ENCODE peak calls at places on chromosomes 16 and 17, in six cellular contexts. K is ovary, A is left ventricle myocardium inferior, D is esophagus muscularis mucosa, N is uterus, R is colonic mucosa. M is an unnamed sample. For H3K27me3, the result is how much of the 10 kb centered on the place peaks cover.

GRCh38 chr16:13351651-13352217 is 450.3 kb downstream of the SHISA9 start:
- DNase-seq in A (no peak), N (no peak), D (no peak), K (no peak), R (no peak), M (no peak)

GRCh38 chr17:37385439-37385990 is 9.7 kb downstream of the C17orf78 start:
- DNase-seq in N (no peak), R (no peak), A (no peak), K (no peak), D (no peak), M (no peak)

GRCh38 chr16:81550412-81550768 is 105.8 kb downstream of the CMIP start:
- DNase-seq in R (no peak), A (no peak), N (no peak), K (no peak), D (no peak), M (no peak)

GRCh38 chr17:17419621-17420020 is 57.2 kb upstream of the MED9 start:
- DNase-seq in A (peak), R (no peak), K (no peak), N (no peak), D (no peak), M (no peak)

GRCh38 chr16:82924075-82924854 is 297.5 kb downstream of the CDH13 start:
- DNase-seq in A (no peak), K (no peak), N (no peak), R (no peak), D (no peak), M (no peak)

GRCh38 chr16:75012380-75013081 is 13.7 kb downstream of the ZNRF1 start:
- DNase-seq in K (no peak), D (no peak), N (no peak), R (no peak), A (no peak), M (no peak)

GRCh38 chr17:75344664-75345063 is 55.4 kb upstream of the SLC25A19 start:
- DNase-seq in N (no peak), R (no peak), K (no peak), A (no peak), D (no peak), M (no peak)

GRCh38 chr17:31339906-31340661 is 18.7 kb upstream of the EVI2A start:
- DNase-seq in A (no peak), N (no peak), K (no peak), D (no peak), R (no peak), M (no peak)

GRCh38 chr16:87704754-87705353 is 60.9 kb downstream of the KLHDC4 start:
- DNase-seq in D (no peak), K (no peak), A (no peak), R (no peak), N (no peak), M (no peak)

GRCh38 chr16:54591816-54592246 is 305.2 kb upstream of the IRX3 start:
- DNase-seq in K (no peak), A (no peak), N (no peak), D (peak), R (no peak), M (no peak)

GRCh38 chr16:86378128-86378527 is 132.2 kb upstream of the FOXF1 start:
- DNase-seq in R (no peak), A (no peak), K (no peak), N (no peak), D (no peak), M (no peak)

GRCh38 chr17:51298508-51299371 is 38.4 kb downstream of the UTP18 start:
- DNase-seq in A (no peak), K (no peak), R (no peak), D (no peak), N (no peak), M (peak)

GRCh38 chr16:70520612-70521297 is 2.6 kb downstream of the COG4 start:
- DNase-seq in A (no peak), R (no peak), K (no peak), N (no peak), D (no peak), M (no peak)

GRCh38 chr16:19114359-19115147 is 789 bp downstream of the ITPRIPL2 start:
- DNase-seq in N (peak), K (peak), A (peak), D (no peak), R (peak), M (peak)

GRCh38 chr17:29603109-29603674 is 10.3 kb downstream of the ANKRD13B start:
- DNase-seq in A (peak), D (no peak), R (no peak), N (peak), K (no peak), M (no peak)

GRCh38 chr16:24851700-24852099 is 5.9 kb downstream of the SLC5A11 start:
- DNase-seq in N (no peak), D (no peak), A (no peak), R (no peak), K (no peak), M (no peak)

GRCh38 chr16:62939687-62940086 is 903.4 kb upstream of the CDH8 start:
- DNase-seq in A (no peak), D (no peak), R (no peak), N (no peak), K (no peak), M (no peak)

GRCh38 chr16:56669005-56669839 is at the start of gene MT1H:
- DNase-seq in N (no peak), D (no peak), K (no peak), A (no peak), R (peak), M (no peak)

GRCh38 chr17:50167371-50167770 is 1.6 kb downstream of the SGCA start:
- DNase-seq in R (no peak), A (no peak), K (no peak), N (no peak), D (no peak), M (no peak)

GRCh38 chr17:17523714-17524075 is 27.5 kb upstream of the RASD1 start:
- DNase-seq in N (no peak), R (no peak), A (no peak), D (no peak), K (no peak), M (no peak)

GRCh38 chr16:52543654-52544053 is 3.3 kb downstream of the TOX3 start:
- DNase-seq in D (no peak), N (no peak), K (no peak), A (no peak), R (no peak), M (no peak)

GRCh38 chr16:70161350-70161749 is 12.2 kb upstream of the CLEC18C start:
- DNase-seq in R (no peak), N (no peak), D (peak), K (no peak), A (no peak), M (no peak)

GRCh38 chr17:58328195-58329034 is at the start of gene TSPOAP1:
- DNase-seq in D (no peak), R (no peak), K (no peak), N (no peak), A (peak), M (peak)

GRCh38 chr17:70702683-70703255 is 533.4 kb downstream of the KCNJ2 start:
- DNase-seq in A (no peak), R (no peak), K (no peak), N (no peak), D (no peak), M (no peak)

GRCh38 chr17:29243792-29244191 is 2.9 kb upstream of the CRYBA1 start:
- DNase-seq in N (no peak), A (no peak), D (peak), R (no peak), K (no peak), M (peak)

GRCh38 chr16:84774810-84775209 is 45.0 kb upstream of the CRISPLD2 start:
- DNase-seq in N (peak), A (no peak), R (no peak), D (no peak), K (no peak), M (no peak)

GRCh38 chr17:1179635-1180433 is at the start of gene ABR:
- DNase-seq in K (peak), N (peak), A (peak), R (peak), D (no peak), M (no peak)
- H3K4me3 ChIP-seq in K (peak), N (peak), A (peak), R (peak), D (peak), M (no peak)

GRCh38 chr17:79252886-79253285 is 178.3 kb downstream of the ENGASE start:
- DNase-seq in A (no peak), N (no peak), R (no peak), K (no peak), D (no peak), M (no peak)

GRCh38 chr17:79246226-79246794 is 171.7 kb downstream of the ENGASE start:
- DNase-seq in R (no peak), D (no peak), A (no peak), K (no peak), N (no peak), M (no peak)

GRCh38 chr17:79248843-79249242 is 174.2 kb downstream of the ENGASE start:
- DNase-seq in D (no peak), A (no peak), R (no peak), K (no peak), N (no peak), M (no peak)

GRCh38 chr17:79251824-79252223 is 177.2 kb downstream of the ENGASE start:
- DNase-seq in R (no peak), K (no peak), D (no peak), A (no peak), N (no peak), M (no peak)

DNA sequence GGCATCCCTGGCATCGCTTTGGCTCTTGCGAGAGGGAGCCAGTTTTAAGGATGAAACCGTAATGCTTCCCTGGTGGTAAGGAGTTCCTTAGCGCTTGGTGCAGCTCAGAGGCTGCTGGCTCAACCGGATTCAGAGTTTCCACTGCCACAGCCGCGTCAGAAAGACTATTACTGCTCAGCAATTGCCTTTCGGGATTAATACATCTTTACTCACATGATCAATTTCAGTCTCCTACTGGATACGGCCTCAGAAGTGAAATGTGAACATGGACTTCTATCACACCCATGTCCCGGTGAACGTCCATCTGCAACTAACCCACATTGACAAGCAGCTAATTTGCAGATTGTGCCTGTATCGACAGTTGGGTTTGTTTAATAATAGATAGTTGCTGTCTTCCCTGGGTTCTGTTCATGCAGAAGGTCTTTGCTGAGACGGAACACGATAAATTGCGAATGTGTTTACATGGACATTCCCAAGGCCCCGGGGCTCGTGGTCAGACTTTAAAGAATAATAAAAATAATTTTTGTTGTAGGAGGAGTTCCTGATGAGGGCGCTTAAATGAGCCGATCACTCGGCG is 175.4 kb downstream of the ENGASE start:
- DNase-seq in A (no peak), K (no peak), D (no peak), R (no peak), N (no peak), M (no peak)
- H3K27me3 ChIP-seq in A (half or more), K (under half), D (under half), R (under half), N (under half), M (half or more)

GRCh38 chr16:67167588-67167987 is 2.8 kb upstream of the NOL3 start:
- DNase-seq in N (no peak), D (no peak), K (no peak), A (no peak), R (no peak), M (no peak)

GRCh38 chr16:67165121-67166034 is 833 bp downstream of the HSF4 start:
- DNase-seq in A (no peak), R (no peak), N (no peak), D (no peak), K (peak), M (no peak)

GRCh38 chr16:67164599-67165061 is at the start of gene HSF4:
- DNase-seq in A (peak), R (peak), D (no peak), K (peak), N (peak), M (peak)

GRCh38 chr16:67166035-67166882 is 1.7 kb downstream of the HSF4 start:
- DNase-seq in R (no peak), A (no peak), K (peak), N (no peak), D (no peak), M (peak)

DNA sequence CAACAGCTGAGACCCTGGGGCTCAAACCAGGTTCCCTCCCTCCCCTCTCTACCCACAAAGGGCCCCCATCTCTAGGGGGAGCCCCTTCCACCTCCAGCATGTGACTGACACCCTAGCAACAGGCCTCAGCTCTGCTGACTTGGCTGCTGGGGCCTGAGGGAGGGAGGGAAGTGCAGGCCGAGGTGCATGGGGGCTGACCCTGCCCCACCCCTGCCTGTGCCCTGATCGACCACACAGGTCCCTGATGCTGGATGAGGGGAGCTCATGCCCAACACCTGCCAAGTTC is 2.3 kb downstream of the HSF4 start:
- DNase-seq in N (no peak), R (no peak), K (no peak), A (no peak), D (no peak), M (no peak)
- TF ChIP-seq CTCF in N (no peak), R (no peak), K (no peak), A (no peak), D (no peak), M (no peak)

GRCh38 chr16:2237552-2238395 is 1.5 kb downstream of the DNASE1L2 start:
- DNase-seq in D (no peak), R (no peak), K (no peak), N (no peak), A (no peak), M (no peak)
- H3K4me3 ChIP-seq in D (peak), R (no peak), K (no peak), N (no peak), A (peak), M (no peak)

GRCh38 chr16:67431805-67432476 is 1.0 kb downstream of the HSD11B2 start:
- DNase-seq in R (peak), K (no peak), N (no peak), A (no peak), D (no peak), M (no peak)
- H3K27me3 ChIP-seq in R (under half), K (under half), N (under half), A (under half), D (under half), M (under half)

M was measured in BE2C.